ENCODE peak calls at places on chromosomes 5 and 9, in six cellular contexts. J is NCI-H82; H is NCI-H510A treated with DMSO at 0.1 percent for 48 hours; F is spleen; D is activated T-cell treated with anti-CD3 and anti-CD28 coated beads, Interleukin-2, amount 50 U/mL, for 4 hours; P is amygdala. U is an unnamed sample.
A peak's percentile ranks its signal among the peaks of the same experiment; 100 is the strongest.

GRCh38 chr9:93110400-93110855 is 14.4 kb downstream of the CARD19 start:
- DNase-seq in J (no peak), H (no peak), F (peak; percentile 85), D (no peak), P (no peak), U (no peak)

GRCh38 chr5:169009171-169009570 is 291.8 kb downstream of the SLIT3 start:
- DNase-seq in J (no peak), H (no peak), F (no peak), D (no peak), P (no peak), U (peak; percentile 54)

GRCh38 chr9:109624901-109625300 is 126.8 kb upstream of the PTPN3 start:
- DNase-seq in J (no peak), H (no peak), F (no peak), D (no peak), P (no peak), U (no peak)

GRCh38 chr5:95178046-95178651 is 106.7 kb downstream of the MCTP1 start:
- DNase-seq in J (peak; percentile 93), H (peak; percentile 16), F (no peak), D (no peak), P (no peak), U (no peak)

GRCh38 chr5:158943057-158943456 is 156.7 kb downstream of the EBF1 start:
- DNase-seq in J (no peak), H (no peak), F (no peak), D (no peak), P (no peak), U (peak; percentile 84)

GRCh38 chr5:81435023-81435422 is 41.1 kb upstream of the ACOT12 start:
- DNase-seq in J (no peak), H (no peak), F (no peak), D (no peak), P (no peak), U (no peak)

GRCh38 chr5:26192496-26192895 is 845.9 kb downstream of the CDH9 start:
- DNase-seq in J (no peak), H (no peak), F (no peak), D (no peak), P (no peak), U (no peak)

GRCh38 chr9:96457266-96457665 is 7.3 kb downstream of the HABP4 start:
- DNase-seq in J (no peak), H (no peak), F (no peak), D (no peak), P (no peak), U (no peak)

GRCh38 chr9:99560561-99560960 is 261.1 kb upstream of the NR4A3 start:
- DNase-seq in J (no peak), H (no peak), F (no peak), D (no peak), P (no peak), U (no peak)

GRCh38 chr5:14672508-14673394 is 8.2 kb downstream of the OTULIN start:
- DNase-seq in J (no peak), H (no peak), F (no peak), D (no peak), P (no peak), U (no peak)